ENCODE peak calls at places on chromosomes 7 and 10, in nine cellular contexts. B, S, U, L, I, G, N, W and O are unnamed samples.

GRCh38 chr7:28203498-28204240 is 23.1 kb upstream of the JAZF1 start:
- DNase-seq in B (no peak), S (no peak), U (peak), L (no peak), I (no peak), G (no peak), N (no peak), W (no peak), O (no peak)

GRCh38 chr7:27091125-27091524 is 4.7 kb downstream of the HOXA1 start:
- DNase-seq in B (no peak), S (no peak), U (no peak), L (no peak), I (no peak), G (no peak), N (no peak), W (no peak), O (no peak)

GRCh38 chr7:110809832-110810231 is 281.1 kb upstream of the LRRN3 start:
- DNase-seq in B (no peak), S (no peak), U (no peak), L (no peak), I (no peak), G (no peak), N (no peak), W (no peak), O (no peak)

GRCh38 chr10:101233863-101234262 is 4.6 kb upstream of the LBX1 start:
- DNase-seq in B (no peak), S (no peak), U (no peak), L (no peak), I (no peak), G (no peak), N (no peak), W (no peak), O (no peak)

GRCh38 chr7:26348234-26348851 is 56.7 kb downstream of the SNX10 start:
- DNase-seq in B (no peak), S (peak), U (no peak), L (no peak), I (no peak), G (no peak), N (peak), W (no peak), O (no peak)

GRCh38 chr7:139645572-139646523 is 122.4 kb downstream of the CLEC2L start:
- DNase-seq in B (peak), S (peak), U (peak), L (peak), I (peak), G (peak), N (peak), W (peak), O (peak)

GRCh38 chr7:74561898-74562613 is 95.5 kb upstream of the GTF2I start:
- DNase-seq in B (no peak), S (no peak), U (no peak), L (no peak), I (no peak), G (no peak), N (no peak), W (no peak), O (no peak)

GRCh38 chr7:51104278-51104677 is 212.3 kb downstream of the COBL start:
- DNase-seq in B (no peak), S (no peak), U (no peak), L (no peak), I (no peak), G (no peak), N (no peak), W (no peak), O (no peak)

GRCh38 chr7:101362334-101363195 is at the start of gene COL26A1:
- DNase-seq in B (peak), S (no peak), U (peak), L (no peak), I (peak), G (no peak), N (peak), W (no peak), O (no peak)

GRCh38 chr10:71035511-71036278 is 147.3 kb upstream of the PCBD1 start:
- DNase-seq in B (no peak), S (no peak), U (no peak), L (no peak), I (no peak), G (no peak), N (no peak), W (no peak), O (no peak)

GRCh38 chr7:101164071-101164840 is 1.1 kb downstream of the VGF start:
- DNase-seq in B (no peak), S (no peak), U (peak), L (no peak), I (no peak), G (peak), N (no peak), W (peak), O (no peak)

GRCh38 chr7:123210986-123211385 is 11.2 kb upstream of the SLC13A1 start:
- DNase-seq in B (no peak), S (no peak), U (no peak), L (no peak), I (no peak), G (no peak), N (no peak), W (no peak), O (no peak)

GRCh38 chr10:113916053-113916452 is 61.6 kb downstream of the NHLRC2 start:
- DNase-seq in B (no peak), S (no peak), U (no peak), L (no peak), I (no peak), G (no peak), N (no peak), W (no peak), O (no peak)

GRCh38 chr7:24722386-24723177 is 34.7 kb downstream of the GSDME start:
- DNase-seq in B (no peak), S (no peak), U (peak), L (no peak), I (no peak), G (no peak), N (no peak), W (peak), O (no peak)

GRCh38 chr10:13859979-13860619 is 273.3 kb downstream of the PRPF18 start:
- DNase-seq in B (no peak), S (no peak), U (peak), L (no peak), I (no peak), G (no peak), N (no peak), W (no peak), O (no peak)

GRCh38 chr10:82027711-82028110 is 152.7 kb downstream of the NRG3 start:
- DNase-seq in B (no peak), S (no peak), U (peak), L (no peak), I (no peak), G (no peak), N (no peak), W (no peak), O (no peak)

GRCh38 chr10:131113892-131114291 is 197.6 kb downstream of the TCERG1L start:
- DNase-seq in B (no peak), S (no peak), U (no peak), L (no peak), I (no peak), G (no peak), N (no peak), W (no peak), O (no peak)

GRCh38 chr7:118195837-118196474 is 12.0 kb downstream of the LSM8 start:
- DNase-seq in B (peak), S (peak), U (peak), L (no peak), I (no peak), G (peak), N (peak), W (peak), O (peak)

GRCh38 chr10:62131724-62132123 is 136.9 kb downstream of the RTKN2 start:
- DNase-seq in B (no peak), S (no peak), U (peak), L (no peak), I (no peak), G (no peak), N (no peak), W (no peak), O (no peak)

GRCh38 chr10:22475857-22476600 is 130.7 kb downstream of the SPAG6 start:
- DNase-seq in B (peak), S (no peak), U (no peak), L (no peak), I (no peak), G (peak), N (no peak), W (no peak), O (peak)

GRCh38 chr7:137295925-137296324 is 47.6 kb downstream of the PTN start:
- DNase-seq in B (no peak), S (no peak), U (no peak), L (no peak), I (no peak), G (no peak), N (no peak), W (no peak), O (no peak)
- TF ChIP-seq CTCF in B (no peak), S (no peak), U (no peak), L (no peak), I (no peak), G (no peak), N (no peak), W (no peak), O (no peak)

GRCh38 chr7:20329389-20330175 is 1.1 kb upstream of the ITGB8 start:
- DNase-seq in B (peak), S (peak), U (peak), L (no peak), I (peak), G (peak), N (peak), W (peak), O (peak)
- TF ChIP-seq CTCF in B (peak), S (no peak), U (peak), L (peak), I (peak), G (no peak), N (no peak), W (peak), O (no peak)

GRCh38 chr10:125216309-125216708 is 55.9 kb upstream of the CTBP2 start:
- DNase-seq in B (no peak), S (no peak), U (no peak), L (no peak), I (no peak), G (no peak), N (no peak), W (no peak), O (no peak)

GRCh38 chr10:125214283-125214570 is 53.9 kb upstream of the CTBP2 start:
- DNase-seq in B (no peak), S (no peak), U (no peak), L (no peak), I (no peak), G (no peak), N (no peak), W (no peak), O (no peak)

GRCh38 chr10:125218967-125219366 is 58.6 kb upstream of the CTBP2 start:
- DNase-seq in B (no peak), S (peak), U (no peak), L (no peak), I (no peak), G (no peak), N (no peak), W (no peak), O (no peak)

GRCh38 chr10:125216897-125217296 is 56.5 kb upstream of the CTBP2 start:
- DNase-seq in B (no peak), S (no peak), U (no peak), L (no peak), I (no peak), G (no peak), N (no peak), W (no peak), O (no peak)

DNA sequence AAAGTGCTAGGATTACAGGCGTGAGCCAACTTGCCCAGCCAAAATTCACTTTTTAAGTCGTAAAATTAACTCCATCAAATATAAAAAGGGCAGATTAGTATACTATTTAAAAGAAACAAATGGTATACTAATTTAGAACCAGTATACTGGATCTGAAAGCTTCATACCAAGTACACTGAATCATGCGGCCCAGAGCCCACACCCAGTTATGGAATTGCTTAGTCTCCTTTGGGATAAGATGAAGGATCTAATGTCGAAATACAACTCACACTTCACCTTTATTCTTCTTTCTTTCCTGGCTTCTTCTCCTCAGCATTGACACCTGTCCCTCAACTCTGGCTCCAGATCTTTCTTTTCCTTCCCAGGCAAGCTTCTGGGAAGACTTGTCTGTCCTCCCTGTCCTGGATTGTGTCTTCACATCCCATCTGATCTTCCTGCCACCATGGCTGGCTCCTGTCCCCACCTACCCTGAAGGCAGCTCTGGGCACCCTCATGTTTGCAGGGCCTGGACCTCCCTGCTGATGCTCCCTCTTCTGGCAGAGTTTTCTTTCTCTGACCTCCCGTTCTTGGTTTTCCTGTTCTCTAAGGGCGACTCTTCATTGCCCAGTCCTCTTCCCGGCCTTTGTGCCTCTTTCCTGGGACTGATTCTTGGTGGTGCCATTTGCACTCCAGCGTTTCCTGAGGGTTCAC is 57.8 kb upstream of the CTBP2 start:
- DNase-seq in B (no peak), S (no peak), U (no peak), L (no peak), I (no peak), G (no peak), N (no peak), W (no peak), O (no peak)
- TF ChIP-seq CTCF in B (no peak), S (no peak), U (peak), L (no peak), I (peak), G (no peak), N (no peak), W (peak), O (no peak)

GRCh38 chr10:51047857-51048256 is 26.4 kb upstream of the PRKG1 start:
- DNase-seq in B (no peak), S (no peak), U (peak), L (no peak), I (no peak), G (no peak), N (no peak), W (no peak), O (no peak)
- TF ChIP-seq CTCF in B (no peak), S (no peak), U (peak), L (peak), I (peak), G (no peak), N (no peak), W (peak), O (no peak)

GRCh38 chr7:47777531-47778152 is 170.6 kb downstream of the PKD1L1 start:
- DNase-seq in B (no peak), S (no peak), U (no peak), L (no peak), I (no peak), G (no peak), N (no peak), W (no peak), O (no peak)
- TF ChIP-seq CTCF in B (no peak), S (no peak), U (no peak), L (no peak), I (no peak), G (no peak), N (no peak), W (no peak), O (no peak)